ENCODE peak calls at places on chromosomes 12 and 14, in six cellular contexts. W, O, V, X, L and J are unnamed samples.

GRCh38 chr14:60632257-60632656 is 17.0 kb downstream of the SIX1 start:
- DNase-seq in L (no peak), O (no peak), W (no peak), X (no peak), V (no peak), J (no peak)

GRCh38 chr12:16187684-16188083 is 89.8 kb downstream of the SLC15A5 start:
- DNase-seq in L (no peak), W (no peak), X (no peak), O (no peak), V (no peak), J (no peak)

GRCh38 chr12:11731455-11731854 is 82.0 kb downstream of the ETV6 start:
- DNase-seq in L (no peak), X (no peak), W (no peak), V (no peak), O (no peak), J (no peak)

GRCh38 chr14:52848626-52849025 is 57.2 kb upstream of the GNPNAT1 start:
- DNase-seq in O (no peak), V (no peak), L (no peak), W (no peak), X (no peak), J (no peak)

GRCh38 chr12:45729233-45730115 is at the start of gene ARID2:
- DNase-seq in X (no peak), L (peak; percentile 74), O (peak; percentile 49), W (no peak), V (peak; percentile 72), J (peak; percentile 63)

GRCh38 chr12:54549774-54550451 is 512 bp downstream of the PDE1B start:
- DNase-seq in W (no peak), X (no peak), O (no peak), V (no peak), L (no peak), J (no peak)

GRCh38 chr12:14664434-14665023 is 31.9 kb downstream of the GUCY2C start:
- DNase-seq in V (no peak), O (no peak), W (no peak), L (peak; percentile 22), X (peak; percentile 8), J (no peak)

GRCh38 chr14:23008836-23009235 is 1.1 kb downstream of the C14orf93 start:
- DNase-seq in L (no peak), W (no peak), O (no peak), X (no peak), V (no peak), J (no peak)

GRCh38 chr14:76782885-76783566 is 21.8 kb downstream of the VASH1 start:
- DNase-seq in O (no peak), X (no peak), W (no peak), L (no peak), V (no peak), J (peak; percentile 61)

GRCh38 chr12:132071837-132072384 is 72.2 kb downstream of the DDX51 start:
- DNase-seq in V (no peak), X (no peak), W (no peak), O (no peak), L (no peak), J (no peak)

GRCh38 chr12:4824415-4824814 is 85.3 kb upstream of the KCNA1 start:
- DNase-seq in V (no peak), W (no peak), X (peak; percentile 26), L (no peak), O (no peak), J (no peak)

GRCh38 chr12:92769124-92769901 is 66.5 kb downstream of the PLEKHG7 start:
- DNase-seq in V (no peak), L (no peak), X (no peak), O (no peak), W (no peak), J (no peak)

GRCh38 chr12:94618995-94619695 is 31.2 kb downstream of the TMCC3 start:
- DNase-seq in O (no peak), L (no peak), W (no peak), X (no peak), V (peak; percentile 76), J (no peak)

GRCh38 chr12:79850610-79851299 is 84.1 kb downstream of the PPP1R12A start:
- DNase-seq in O (no peak), V (no peak), X (no peak), L (no peak), W (no peak), J (no peak)

GRCh38 chr14:53538316-53538851 is 385.3 kb upstream of the DDHD1 start:
- DNase-seq in L (no peak), X (no peak), O (no peak), V (no peak), W (no peak), J (no peak)

GRCh38 chr14:41605550-41606248 is 977 bp upstream of the LRFN5 start:
- DNase-seq in O (no peak), X (no peak), L (no peak), V (no peak), W (no peak), J (no peak)

GRCh38 chr12:118649765-118650585 is 273.6 kb downstream of the SUDS3 start:
- DNase-seq in V (no peak), O (no peak), X (no peak), W (no peak), L (no peak), J (no peak)

GRCh38 chr14:22314183-22314820 is 274.7 kb downstream of the DAD1 start:
- DNase-seq in W (no peak), V (no peak), O (no peak), X (peak; percentile 46), L (no peak), J (no peak)

GRCh38 chr14:52455291-52456088 is 96.8 kb downstream of the TXNDC16 start:
- DNase-seq in O (no peak), X (no peak), L (no peak), V (no peak), W (no peak), J (no peak)

GRCh38 chr12:74983917-74984316 is 225.7 kb downstream of the KCNC2 start:
- DNase-seq in X (no peak), L (no peak), W (no peak), V (no peak), O (no peak), J (no peak)

GRCh38 chr14:54839681-54840080 is 62.9 kb downstream of the GCH1 start:
- DNase-seq in V (no peak), W (no peak), O (no peak), X (no peak), L (no peak), J (peak; percentile 73)

GRCh38 chr14:94673781-94674231 is 61.6 kb downstream of the SERPINA3 start:
- DNase-seq in W (no peak), O (no peak), L (no peak), V (peak; percentile 48), X (no peak), J (no peak)

GRCh38 chr14:50061664-50062437 is 54.5 kb downstream of the VCPKMT start:
- DNase-seq in X (no peak), V (no peak), O (peak; percentile 64), L (peak; percentile 79), W (no peak), J (no peak)

GRCh38 chr12:22529281-22530060 is 14.9 kb downstream of the C2CD5 start:
- DNase-seq in X (peak; percentile 19), W (no peak), O (no peak), L (no peak), V (no peak), J (no peak)

GRCh38 chr12:22531205-22531604 is 13.1 kb downstream of the C2CD5 start:
- DNase-seq in W (no peak), X (no peak), O (no peak), L (no peak), V (no peak), J (no peak)

GRCh38 chr12:22533155-22533554 is 11.2 kb downstream of the C2CD5 start:
- DNase-seq in W (no peak), X (no peak), V (no peak), O (no peak), L (no peak), J (no peak)

GRCh38 chr12:22535038-22535437 is 9.3 kb downstream of the C2CD5 start:
- DNase-seq in L (no peak), V (no peak), X (no peak), W (no peak), O (no peak), J (no peak)

DNA sequence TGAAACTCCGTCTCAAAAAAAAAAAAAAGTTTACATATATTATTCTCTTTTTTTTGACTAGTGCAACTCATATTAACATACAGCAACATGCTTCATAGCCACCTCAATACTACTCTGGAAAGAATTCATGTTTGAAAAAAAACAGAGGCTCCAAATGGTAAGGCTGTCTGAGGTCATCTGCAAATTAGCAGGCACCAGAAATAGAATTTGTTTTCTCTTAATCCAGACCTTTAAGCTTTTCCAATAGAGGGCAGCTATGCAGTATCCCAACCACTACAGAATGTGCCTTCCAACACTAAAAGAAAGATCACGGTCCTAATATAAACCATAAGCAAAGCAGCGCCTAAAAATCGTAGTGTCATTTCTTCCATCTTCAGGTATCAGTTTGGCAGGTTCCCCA is 12.0 kb downstream of the C2CD5 start:
- DNase-seq in O (no peak), V (no peak), W (no peak), X (no peak), L (no peak), J (no peak)
- H3K27ac ChIP-seq in O (no peak overlapping the region), V (no peak overlapping the region), W (no peak overlapping the region), X (no peak overlapping the region), L (no peak overlapping the region), J (no peak overlapping the region)

GRCh38 chr12:48851883-48852733 is at the start of gene DDX23:
- DNase-seq in V (peak; percentile 93), X (peak; percentile 98), O (peak; percentile 79), L (peak; percentile 95), W (peak; percentile 81), J (peak; percentile 96)

GRCh38 chr12:48856379-48856778 is 4.4 kb upstream of the DDX23 start:
- DNase-seq in V (no peak), L (no peak), O (no peak), X (no peak), W (no peak), J (no peak)

GRCh38 chr12:48852734-48853168 is 788 bp upstream of the DDX23 start:
- DNase-seq in O (no peak), V (no peak), L (no peak), X (no peak), W (no peak), J (no peak)

GRCh38 chr12:48854488-48854887 is 2.5 kb upstream of the DDX23 start:
- DNase-seq in O (no peak), W (no peak), V (no peak), X (no peak), L (no peak), J (no peak)

GRCh38 chr12:48853228-48853688 is 1.3 kb upstream of the DDX23 start:
- DNase-seq in O (peak; percentile 81), X (peak; percentile 87), L (peak; percentile 94), W (peak; percentile 86), V (no peak), J (peak; percentile 97)
- H3K4me3 ChIP-seq in O (peak overlapping the region; percentile 67), X (peak overlapping the region; percentile 91), L (no peak overlapping the region), W (peak overlapping the region; percentile 91), V (peak overlapping the region; percentile 58), J (no peak overlapping the region)

DNA sequence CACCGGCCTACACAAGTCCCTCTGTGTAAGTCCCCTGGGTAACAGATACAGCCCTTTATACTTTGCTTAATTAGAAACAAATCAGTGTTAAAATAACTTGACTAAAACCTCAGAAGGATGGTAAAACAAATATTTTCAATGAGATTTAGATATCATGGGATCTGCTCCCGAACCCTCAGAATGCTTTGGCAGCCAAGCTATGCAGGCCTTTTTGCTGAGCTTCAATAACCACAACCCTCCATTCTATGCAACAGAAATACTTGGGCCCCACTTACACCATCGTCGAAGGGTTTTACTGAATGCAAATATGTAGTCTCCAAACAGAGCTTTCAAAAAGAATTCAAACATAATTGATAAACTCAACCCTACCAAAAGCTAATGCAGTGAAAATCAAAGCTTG is 29.3 kb upstream of the PITPNM2 start:
- DNase-seq in O (no peak), V (no peak), X (no peak), L (no peak), W (no peak), J (no peak)
- TF ChIP-seq CTCF in O (no peak), V (no peak), X (no peak), L (no peak), W (no peak), J (no peak)

GRCh38 chr12:65657635-65658034 is 166.6 kb upstream of the HMGA2 start:
- DNase-seq in X (no peak), O (no peak), V (no peak), L (no peak), W (no peak), J (no peak)
- H3K27ac ChIP-seq in X (peak overlapping the region; percentile 72), O (no peak overlapping the region), V (peak overlapping the region; percentile 100), L (no peak overlapping the region), W (no peak overlapping the region), J (no peak overlapping the region)